ENCODE peak calls at places on chromosomes 4 and X, in nine cellular contexts. H is left ventricle myocardium inferior, X is heart right ventricle, L is Panc1, V is fibroblast of lung, N is osteoblast, P is transverse colon, S is IMR-90, I is dorsolateral prefrontal cortex. O is an unnamed sample.

GRCh38 chr4:138158746-138159297 is 83.3 kb downstream of the SLC7A11 start:
- DNase-seq in S (peak; percentile 91), H (no peak), L (no peak), I (no peak), X (no peak), V (peak; percentile 73), N (no peak), P (no peak), O (no peak)

GRCh38 chr4:159071178-159071968 is 31.5 kb upstream of the RAPGEF2 start:
- DNase-seq in P (no peak), V (peak; percentile 74), I (no peak), H (no peak), N (no peak), S (peak; percentile 68), X (no peak), L (no peak), O (no peak)

GRCh38 chr4:174591243-174592021 is 69.1 kb upstream of the HPGD start:
- DNase-seq in V (no peak), S (no peak), L (no peak), I (no peak), P (no peak), X (no peak), N (peak; percentile 41), H (no peak), O (no peak)

GRCh38 chr4:73668806-73669205 is 48.6 kb upstream of the RASSF6 start:
- DNase-seq in V (no peak), S (no peak), P (no peak), L (no peak), I (no peak), H (no peak), N (peak; percentile 44), X (no peak), O (no peak)

GRCh38 chrX:23228454-23228853 is 106.2 kb upstream of the PTCHD1 start:
- DNase-seq in N (no peak), S (no peak), L (no peak), H (no peak), V (no peak), P (no peak), X (no peak), I (no peak), O (no peak)

GRCh38 chr4:71501992-71502391 is 163.2 kb downstream of the SLC4A4 start:
- DNase-seq in L (no peak), H (no peak), X (no peak), P (no peak), V (no peak), S (no peak), N (no peak), I (no peak), O (no peak)

GRCh38 chrX:1521459-1521956 is 15.5 kb downstream of the P2RY8 start:
- DNase-seq in P (peak; percentile 71), V (no peak), L (no peak), S (no peak), X (no peak), N (no peak), I (no peak), H (no peak), O (no peak)

GRCh38 chr4:185513489-185514181 is 21.7 kb downstream of the PDLIM3 start:
- DNase-seq in I (no peak), V (peak; percentile 61), L (no peak), P (peak; percentile 33), X (no peak), S (peak; percentile 54), N (no peak), H (no peak), O (no peak)

GRCh38 chrX:1554469-1555210 is 17.7 kb upstream of the P2RY8 start:
- DNase-seq in I (no peak), V (no peak), P (no peak), N (no peak), H (no peak), L (no peak), S (no peak), X (no peak), O (peak; percentile 32)

GRCh38 chr4:84032372-84032771 is 466.7 kb downstream of the NKX6-1 start:
- DNase-seq in P (no peak), V (no peak), N (no peak), S (no peak), H (no peak), X (no peak), L (no peak), I (no peak), O (no peak)

GRCh38 chrX:136667446-136668168 is 19.6 kb downstream of the CD40LG start:
- DNase-seq in L (no peak), V (no peak), I (no peak), P (no peak), X (no peak), S (no peak), N (no peak), H (no peak), O (no peak)

GRCh38 chr4:83138979-83139378 is 24.4 kb upstream of the PLAC8 start:
- DNase-seq in N (no peak), L (no peak), S (no peak), V (no peak), I (no peak), X (no peak), H (no peak), P (no peak), O (no peak)

GRCh38 chrX:120426599-120426998 is 42.5 kb downstream of the LAMP2 start:
- DNase-seq in S (peak; percentile 19), I (no peak), V (peak; percentile 23), L (no peak), N (no peak), X (no peak), H (no peak), P (no peak), O (no peak)

GRCh38 chrX:135543924-135544323 is 23.5 kb downstream of the INTS6L start:
- DNase-seq in V (no peak), L (no peak), S (no peak), H (no peak), N (no peak), I (no peak), X (no peak), P (peak; percentile 30), O (no peak)

GRCh38 chr4:118173956-118174355 is 139.7 kb downstream of the NDST3 start:
- DNase-seq in I (peak; percentile 50), P (no peak), X (no peak), H (no peak), S (peak; percentile 96), L (no peak), N (peak; percentile 44), V (peak; percentile 95), O (no peak)

GRCh38 chr4:90121961-90122748 is 5.0 kb upstream of the CCSER1 start:
- DNase-seq in N (no peak), X (no peak), S (peak; percentile 3), L (no peak), V (no peak), I (peak; percentile 11), P (no peak), H (no peak), O (no peak)

GRCh38 chrX:28229217-28229616 is 248.0 kb upstream of the DCAF8L1 start:
- DNase-seq in H (no peak), V (no peak), X (no peak), P (no peak), N (no peak), S (no peak), I (no peak), L (no peak), O (no peak)

GRCh38 chr4:7929530-7929951 is 10.1 kb downstream of the AFAP1 start:
- DNase-seq in S (no peak), N (no peak), L (no peak), H (no peak), P (peak; percentile 81), V (no peak), X (no peak), I (no peak), O (no peak)
- H3K27ac ChIP-seq in S (no peak overlapping the region), N (peak overlapping the region; percentile 3), L (peak overlapping the region; percentile 87), H (no peak overlapping the region), P (peak overlapping the region; percentile 78), V (no peak overlapping the region), X (no peak overlapping the region), I (no peak overlapping the region), O (no peak overlapping the region)

GRCh38 chrX:148020329-148020728 is 39.2 kb downstream of the FMR1NB start:
- DNase-seq in N (no peak), S (no peak), X (no peak), V (no peak), I (no peak), H (no peak), P (no peak), L (no peak), O (no peak)

GRCh38 chrX:148024425-148025148 is 43.5 kb downstream of the FMR1NB start:
- DNase-seq in N (no peak), P (no peak), X (no peak), V (no peak), S (no peak), L (no peak), H (no peak), I (no peak), O (no peak)
- H3K4me3 ChIP-seq in N (no peak overlapping the region), P (no peak overlapping the region), X (no peak overlapping the region), V (no peak overlapping the region), S (no peak overlapping the region), L (no peak overlapping the region), H (no peak overlapping the region), I (no peak overlapping the region), O (no peak overlapping the region)

DNA sequence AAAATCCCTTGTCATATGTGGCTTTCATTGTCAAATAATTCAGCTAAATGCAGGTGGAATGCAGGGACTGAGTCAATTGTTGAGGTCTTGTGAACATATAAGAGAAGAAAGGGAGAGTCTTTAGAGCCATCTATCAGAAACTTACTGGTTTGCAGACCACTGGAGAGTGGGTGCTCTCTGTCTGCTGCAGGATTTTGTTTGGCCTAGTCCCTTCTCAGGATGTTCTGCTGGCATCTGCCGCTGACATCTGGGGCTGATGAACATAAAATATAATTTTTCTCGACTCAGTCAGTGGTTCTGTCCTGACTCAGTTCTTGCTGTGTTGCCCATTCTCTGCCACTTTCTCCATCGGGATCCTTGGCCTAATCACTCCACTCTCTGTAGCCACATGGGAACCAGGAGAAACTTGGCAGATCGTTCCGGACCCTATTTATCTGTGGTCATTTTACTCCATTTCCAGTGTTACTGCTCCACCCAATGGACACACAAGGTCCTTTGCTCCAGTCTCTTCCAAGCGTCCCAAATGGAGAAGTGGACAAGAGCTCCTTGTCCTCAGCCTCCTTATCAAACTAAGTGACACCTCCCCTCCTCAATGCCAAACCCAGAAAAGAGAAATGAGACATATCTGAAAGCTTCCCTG is 436.2 kb downstream of the FAT4 start:
- DNase-seq in N (peak; percentile 79), P (no peak), V (peak; percentile 69), S (peak; percentile 54), L (no peak), X (peak; percentile 63), I (peak; percentile 17), H (no peak), O (no peak)
- TF ChIP-seq CTCF in N (peak; percentile 59), P (no peak), V (peak; percentile 47), S (peak; percentile 48), L (peak; percentile 72), X (peak; percentile 62), I (no peak), H (peak; percentile 64), O (peak; percentile 12)

DNA sequence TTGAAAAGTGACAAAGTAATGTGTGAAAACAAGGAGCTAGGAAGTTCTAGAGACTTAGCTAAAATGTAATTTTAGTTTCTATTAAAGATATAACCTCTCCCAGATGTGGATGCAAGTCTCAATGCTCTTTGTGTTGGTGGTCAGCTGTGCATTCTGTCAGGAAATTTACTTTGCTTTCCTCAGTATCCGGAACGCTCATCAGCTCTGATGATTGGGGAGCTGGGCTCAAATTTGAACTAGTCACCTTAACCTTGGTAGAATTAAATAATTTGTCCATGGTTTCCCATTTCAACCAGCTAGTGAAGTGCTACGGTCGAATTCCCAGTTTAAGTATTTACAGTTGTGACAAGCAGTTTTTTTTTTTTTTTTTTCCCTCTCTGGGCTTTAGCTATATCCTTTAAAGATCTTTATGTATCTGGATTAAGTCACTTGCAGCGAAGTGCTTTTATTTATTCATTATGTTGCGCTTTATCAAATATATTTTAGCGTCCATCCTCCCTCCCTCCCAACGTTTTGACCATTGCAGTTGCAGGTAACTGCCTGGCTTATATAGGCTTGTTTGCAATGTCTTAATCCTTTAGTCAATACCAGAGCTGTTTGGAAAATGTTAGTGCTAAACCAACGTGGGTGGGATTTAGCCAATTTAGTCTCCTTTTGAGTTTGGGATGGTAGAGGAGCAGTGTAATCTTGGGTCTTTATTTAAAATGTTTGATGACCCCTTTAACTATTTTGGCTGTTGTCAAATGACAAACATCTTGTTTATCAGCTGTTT is 2.1 kb downstream of the OGT start:
- DNase-seq in P (no peak), S (no peak), N (no peak), L (no peak), I (no peak), V (no peak), X (no peak), H (no peak), O (no peak)
- H3K27ac ChIP-seq in P (peak overlapping the region; percentile 94), S (no peak overlapping the region), N (peak overlapping the region; percentile 88), L (peak overlapping the region; percentile 89), I (peak overlapping the region; percentile 92), V (peak overlapping the region; percentile 38), X (peak overlapping the region; percentile 97), H (peak overlapping the region; percentile 94), O (peak overlapping the region; percentile 92)

O was measured in left lung.